ENCODE peak calls at places on chromosomes 7 and 10, in five cellular contexts. One of them, this sample, is unnamed.

GRCh38 chr7:117230276-117231046 is 92.4 kb downstream of the WNT2 start:
- DNase-seq in heart left ventricle: no peak
- DNase-seq in PC-3: no peak
- DNase-seq in AG10803: peak
- DNase-seq in kidney: no peak
- DNase-seq in this sample: no peak

GRCh38 chr7:43702974-43703373 is 26.3 kb downstream of the COA1 start:
- DNase-seq in kidney: no peak
- DNase-seq in heart left ventricle: no peak
- DNase-seq in PC-3: no peak
- DNase-seq in AG10803: no peak
- DNase-seq in this sample: no peak

GRCh38 chr10:20743142-20743541 is 154.0 kb downstream of the NEBL start:
- DNase-seq in kidney: no peak
- DNase-seq in PC-3: no peak
- DNase-seq in heart left ventricle: no peak
- DNase-seq in AG10803: no peak
- DNase-seq in this sample: no peak

GRCh38 chr7:55893940-55894339 is 6.7 kb downstream of the ZNF713 start:
- DNase-seq in heart left ventricle: no peak
- DNase-seq in PC-3: no peak
- DNase-seq in kidney: no peak
- DNase-seq in AG10803: no peak
- DNase-seq in this sample: no peak

GRCh38 chr10:117241541-117242462 is 888 bp downstream of the SLC18A2 start:
- DNase-seq in AG10803: peak
- DNase-seq in PC-3: no peak
- DNase-seq in kidney: peak
- DNase-seq in heart left ventricle: no peak
- DNase-seq in this sample: no peak

GRCh38 chr10:122738031-122738430 is 38.4 kb upstream of the C10orf120 start:
- DNase-seq in kidney: no peak
- DNase-seq in heart left ventricle: no peak
- DNase-seq in PC-3: no peak
- DNase-seq in AG10803: no peak
- DNase-seq in this sample: no peak

GRCh38 chr7:7569113-7569527 is 2.4 kb downstream of the MIOS start:
- DNase-seq in heart left ventricle: no peak
- DNase-seq in PC-3: no peak
- DNase-seq in AG10803: no peak
- DNase-seq in kidney: no peak
- DNase-seq in this sample: peak

GRCh38 chr7:107661081-107661864 is 645 bp downstream of the SLC26A4 start:
- DNase-seq in kidney: peak
- DNase-seq in AG10803: peak
- DNase-seq in heart left ventricle: peak
- DNase-seq in PC-3: peak
- DNase-seq in this sample: peak

GRCh38 chr7:2037805-2038635 is 194.7 kb downstream of the MAD1L1 start:
- DNase-seq in PC-3: no peak
- DNase-seq in AG10803: peak
- DNase-seq in heart left ventricle: peak
- DNase-seq in kidney: peak
- DNase-seq in this sample: no peak

GRCh38 chr10:58981846-58982245 is 194.6 kb upstream of the PHYHIPL start:
- DNase-seq in kidney: no peak
- DNase-seq in AG10803: no peak
- DNase-seq in heart left ventricle: no peak
- DNase-seq in PC-3: no peak
- DNase-seq in this sample: no peak

GRCh38 chr7:149821191-149822148 is 16.7 kb upstream of the ZNF862 start:
- DNase-seq in AG10803: no peak
- DNase-seq in kidney: peak
- DNase-seq in heart left ventricle: peak
- DNase-seq in PC-3: no peak
- DNase-seq in this sample: no peak

GRCh38 chr10:89785095-89785494 is 83.7 kb downstream of the KIF20B start:
- DNase-seq in kidney: no peak
- DNase-seq in heart left ventricle: no peak
- DNase-seq in PC-3: peak
- DNase-seq in AG10803: peak
- DNase-seq in this sample: no peak

GRCh38 chr10:33483124-33483794 is 148.8 kb upstream of the NRP1 start:
- DNase-seq in AG10803: no peak
- DNase-seq in PC-3: no peak
- DNase-seq in heart left ventricle: no peak
- DNase-seq in kidney: no peak
- DNase-seq in this sample: no peak

GRCh38 chr7:46879783-46880182 is 702.1 kb downstream of the TNS3 start:
- DNase-seq in kidney: no peak
- DNase-seq in heart left ventricle: no peak
- DNase-seq in AG10803: no peak
- DNase-seq in PC-3: no peak
- DNase-seq in this sample: no peak

GRCh38 chr10:42754155-42755027 is 28.2 kb upstream of the BMS1 start:
- DNase-seq in heart left ventricle: peak
- DNase-seq in PC-3: no peak
- DNase-seq in kidney: peak
- DNase-seq in AG10803: no peak
- DNase-seq in this sample: no peak

DNA sequence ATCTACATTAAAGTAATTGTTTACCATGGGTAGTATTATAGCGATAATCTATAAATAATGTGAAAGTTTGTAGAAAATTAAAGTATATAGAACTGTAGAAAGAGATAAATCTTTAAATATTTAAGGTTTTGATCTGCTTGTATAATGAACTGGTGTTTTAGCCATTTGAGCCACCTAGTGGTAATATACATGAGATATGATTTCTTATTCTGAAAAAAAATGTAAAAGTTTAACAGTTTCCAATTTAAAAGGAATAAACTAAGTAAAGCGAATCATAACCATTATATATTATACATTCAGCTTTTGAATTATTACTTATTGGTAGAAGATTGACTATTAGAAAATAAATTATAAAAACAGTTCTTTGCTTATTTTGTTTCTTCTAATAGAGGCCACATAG is 91.2 kb downstream of the OTUD1 start:
- DNase-seq in kidney: no peak
- DNase-seq in heart left ventricle: no peak
- DNase-seq in PC-3: peak
- DNase-seq in AG10803: peak
- DNase-seq in this sample: no peak
- TF ChIP-seq CTCF in kidney: no peak
- TF ChIP-seq CTCF in heart left ventricle: peak
- TF ChIP-seq CTCF in PC-3: peak
- TF ChIP-seq CTCF in AG10803: peak
- TF ChIP-seq CTCF in this sample: no peak

GRCh38 chr10:11184093-11184492 is 166.4 kb downstream of the CELF2 start:
- DNase-seq in kidney: no peak
- DNase-seq in heart left ventricle: no peak
- DNase-seq in AG10803: no peak
- DNase-seq in PC-3: no peak
- DNase-seq in this sample: no peak
- H3K4me3 ChIP-seq in kidney: no peak
- H3K4me3 ChIP-seq in heart left ventricle: no peak
- H3K4me3 ChIP-seq in AG10803: no peak
- H3K4me3 ChIP-seq in PC-3: no peak
- H3K4me3 ChIP-seq in this sample: no peak

GRCh38 chr7:48760528-48761265 is 163.7 kb upstream of the CDC14C start:
- DNase-seq in heart left ventricle: no peak
- DNase-seq in PC-3: peak
- DNase-seq in kidney: no peak
- DNase-seq in AG10803: peak
- DNase-seq in this sample: no peak

GRCh38 chr7:48755061-48755555 is 169.2 kb upstream of the CDC14C start:
- DNase-seq in PC-3: no peak
- DNase-seq in AG10803: no peak
- DNase-seq in heart left ventricle: no peak
- DNase-seq in kidney: no peak
- DNase-seq in this sample: no peak

DNA sequence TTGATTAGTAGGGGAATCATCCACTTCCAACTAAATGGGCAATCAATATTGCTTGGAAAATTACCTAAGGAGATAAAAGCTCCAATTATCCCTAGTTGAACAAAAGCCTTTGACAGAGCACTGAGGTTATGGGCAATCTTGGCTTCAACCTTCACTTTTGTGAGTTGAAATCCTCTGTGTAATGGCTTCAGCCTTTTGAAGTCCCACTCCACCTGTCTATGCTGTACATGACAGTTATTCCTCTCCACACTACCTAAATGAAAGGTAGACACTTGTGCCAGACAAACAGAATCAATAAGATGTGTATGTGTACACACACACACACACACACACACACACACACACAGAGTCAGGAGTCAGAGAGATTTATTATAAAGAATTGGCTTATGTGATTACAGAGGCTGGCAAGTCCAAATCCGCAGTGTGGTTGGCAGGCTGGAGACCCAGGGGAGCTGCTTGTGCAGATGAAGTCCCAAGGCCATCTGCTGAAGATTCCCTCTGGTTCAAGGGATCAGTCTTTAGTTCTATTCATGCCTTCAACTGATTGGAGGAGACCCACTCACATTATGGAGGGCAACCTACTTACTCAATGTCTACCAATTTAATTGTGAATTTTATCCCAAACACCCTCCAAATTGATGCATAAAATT is 164.8 kb upstream of the CDC14C start:
- DNase-seq in heart left ventricle: no peak
- DNase-seq in AG10803: no peak
- DNase-seq in PC-3: no peak
- DNase-seq in kidney: no peak
- DNase-seq in this sample: no peak
- TF ChIP-seq CTCF in heart left ventricle: no peak
- TF ChIP-seq CTCF in AG10803: no peak
- TF ChIP-seq CTCF in PC-3: no peak
- TF ChIP-seq CTCF in kidney: no peak
- TF ChIP-seq CTCF in this sample: no peak

GRCh38 chr10:8331896-8332729 is 277.6 kb downstream of the GATA3 start:
- DNase-seq in AG10803: no peak
- DNase-seq in PC-3: peak
- DNase-seq in heart left ventricle: peak
- DNase-seq in kidney: peak
- DNase-seq in this sample: peak

GRCh38 chr10:8331387-8331786 is 276.9 kb downstream of the GATA3 start:
- DNase-seq in PC-3: no peak
- DNase-seq in kidney: no peak
- DNase-seq in heart left ventricle: no peak
- DNase-seq in AG10803: no peak
- DNase-seq in this sample: no peak

GRCh38 chr10:8336629-8337331 is 282.3 kb downstream of the GATA3 start:
- DNase-seq in kidney: no peak
- DNase-seq in PC-3: no peak
- DNase-seq in AG10803: no peak
- DNase-seq in heart left ventricle: no peak
- DNase-seq in this sample: no peak

GRCh38 chr10:8334631-8335030 is 280.1 kb downstream of the GATA3 start:
- DNase-seq in PC-3: no peak
- DNase-seq in AG10803: no peak
- DNase-seq in kidney: no peak
- DNase-seq in heart left ventricle: no peak
- DNase-seq in this sample: no peak

GRCh38 chr10:8332730-8333111 is 278.2 kb downstream of the GATA3 start:
- DNase-seq in kidney: no peak
- DNase-seq in PC-3: no peak
- DNase-seq in heart left ventricle: no peak
- DNase-seq in AG10803: no peak
- DNase-seq in this sample: no peak
- H3K4me3 ChIP-seq in kidney: peak
- H3K4me3 ChIP-seq in PC-3: peak
- H3K4me3 ChIP-seq in heart left ventricle: peak
- H3K4me3 ChIP-seq in AG10803: no peak
- H3K4me3 ChIP-seq in this sample: peak

DNA sequence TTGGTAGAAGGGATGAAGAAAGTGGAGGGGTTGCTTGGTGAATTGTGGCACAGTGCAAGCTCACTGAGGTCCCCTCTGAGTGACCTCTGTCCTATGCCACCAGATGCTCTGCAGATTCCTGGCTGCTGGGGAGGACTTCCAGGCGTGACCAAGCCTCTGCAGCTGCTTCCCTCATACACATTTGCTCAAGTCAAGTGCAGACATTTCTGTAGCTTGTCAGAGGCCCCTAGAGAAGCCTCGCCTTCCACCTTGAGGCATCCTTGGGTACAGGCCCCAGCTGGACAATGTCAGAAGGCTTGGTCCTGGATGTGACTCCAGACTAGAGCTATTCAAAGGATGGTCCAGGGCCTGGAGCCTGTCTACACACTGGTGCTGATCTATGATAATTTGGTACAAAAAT is 464.2 kb downstream of the PLXNA4 start:
- DNase-seq in kidney: no peak
- DNase-seq in AG10803: no peak
- DNase-seq in heart left ventricle: no peak
- DNase-seq in PC-3: no peak
- DNase-seq in this sample: no peak
- TF ChIP-seq CTCF in kidney: no peak
- TF ChIP-seq CTCF in AG10803: no peak
- TF ChIP-seq CTCF in heart left ventricle: no peak
- TF ChIP-seq CTCF in PC-3: no peak
- TF ChIP-seq CTCF in this sample: no peak

GRCh38 chr7:5696346-5697100 is 84.9 kb downstream of the RNF216 start:
- DNase-seq in kidney: peak
- DNase-seq in heart left ventricle: peak
- DNase-seq in PC-3: no peak
- DNase-seq in AG10803: no peak
- DNase-seq in this sample: no peak
- H3K4me3 ChIP-seq in kidney: no peak
- H3K4me3 ChIP-seq in heart left ventricle: no peak
- H3K4me3 ChIP-seq in PC-3: no peak
- H3K4me3 ChIP-seq in AG10803: no peak
- H3K4me3 ChIP-seq in this sample: no peak

GRCh38 chr7:34087892-34088891 is 182.9 kb downstream of the BMPER start:
- DNase-seq in PC-3: peak
- DNase-seq in AG10803: peak
- DNase-seq in kidney: no peak
- DNase-seq in heart left ventricle: no peak
- DNase-seq in this sample: no peak

GRCh38 chr7:34090796-34091195 is 185.5 kb downstream of the BMPER start:
- DNase-seq in PC-3: no peak
- DNase-seq in kidney: no peak
- DNase-seq in heart left ventricle: no peak
- DNase-seq in AG10803: no peak
- DNase-seq in this sample: no peak

GRCh38 chr7:34093276-34093675 is 187.9 kb downstream of the BMPER start:
- DNase-seq in AG10803: no peak
- DNase-seq in heart left ventricle: no peak
- DNase-seq in kidney: no peak
- DNase-seq in PC-3: no peak
- DNase-seq in this sample: no peak

GRCh38 chr7:34096135-34096775 is 190.9 kb downstream of the BMPER start:
- DNase-seq in heart left ventricle: peak
- DNase-seq in PC-3: peak
- DNase-seq in AG10803: peak
- DNase-seq in kidney: peak
- DNase-seq in this sample: peak

GRCh38 chr7:34091330-34091917 is 186.1 kb downstream of the BMPER start:
- DNase-seq in heart left ventricle: no peak
- DNase-seq in AG10803: peak
- DNase-seq in kidney: no peak
- DNase-seq in PC-3: peak
- DNase-seq in this sample: no peak
- TF ChIP-seq CTCF in heart left ventricle: peak
- TF ChIP-seq CTCF in AG10803: peak
- TF ChIP-seq CTCF in kidney: peak
- TF ChIP-seq CTCF in PC-3: peak
- TF ChIP-seq CTCF in this sample: peak

GRCh38 chr7:128673571-128673970 is 1.5 kb downstream of the GARIN1A start:
- DNase-seq in kidney: no peak
- DNase-seq in heart left ventricle: no peak
- DNase-seq in PC-3: no peak
- DNase-seq in AG10803: peak
- DNase-seq in this sample: no peak
- H3K4me3 ChIP-seq in kidney: no peak
- H3K4me3 ChIP-seq in heart left ventricle: no peak
- H3K4me3 ChIP-seq in PC-3: no peak
- H3K4me3 ChIP-seq in AG10803: no peak
- H3K4me3 ChIP-seq in this sample: no peak

This sample was measured in Peyer's patch.